ENCODE peak calls at places on chromosomes 12 and 14, in four cellular contexts. Z is naive thymus-derived CD4-positive, alpha-beta T cell; R is caudate nucleus; E is activated CD8-positive, alpha-beta memory T cell treated with anti-CD3 and anti-CD28 coated beads for 48 hours. D is an unnamed sample.

GRCh38 chr12:67276469-67276868 is 7.3 kb downstream of the CAND1 start:
- DNase-seq in Z (no peak), R (no peak), E (no peak), D (no peak)

GRCh38 chr12:115243933-115244628 is 560.1 kb upstream of the TBX3 start:
- DNase-seq in Z (no peak), R (no peak), E (no peak), D (no peak)

GRCh38 chr12:84642201-84642600 is 270.4 kb downstream of the SLC6A15 start:
- DNase-seq in Z (no peak), R (no peak), E (no peak), D (no peak)

GRCh38 chr12:114982760-114983159 is 298.8 kb upstream of the TBX3 start:
- DNase-seq in Z (no peak), R (no peak), E (no peak), D (no peak)

GRCh38 chr12:49027846-49028245 is 9.3 kb upstream of the PRKAG1 start:
- DNase-seq in Z (no peak), R (no peak), E (no peak), D (no peak)

GRCh38 chr12:6416596-6416995 is 28.2 kb upstream of the CD27 start:
- DNase-seq in Z (no peak), R (no peak), E (no peak), D (no peak)

GRCh38 chr12:15505616-15506015 is 183.3 kb downstream of the PTPRO start:
- DNase-seq in Z (no peak), R (no peak), E (no peak), D (no peak)

GRCh38 chr12:108143144-108143543 is 14.1 kb downstream of the WSCD2 start:
- DNase-seq in Z (no peak), R (no peak), E (no peak), D (no peak)

GRCh38 chr12:52390739-52391617 is 5.5 kb upstream of the KRT84 start:
- DNase-seq in Z (no peak), R (no peak), E (no peak), D (no peak)

GRCh38 chr12:18382486-18382885 is 121.2 kb downstream of the PIK3C2G start:
- DNase-seq in Z (no peak), R (no peak), E (no peak), D (no peak)

GRCh38 chr12:132194056-132194455 is 49.8 kb downstream of the NOC4L start:
- DNase-seq in Z (no peak), R (no peak), E (no peak), D (no peak)

GRCh38 chr14:70770490-70770889 is 38.8 kb downstream of the MAP3K9 start:
- DNase-seq in Z (no peak), R (no peak), E (no peak), D (no peak)

GRCh38 chr12:99450231-99450630 is 197.3 kb upstream of the GARIN6 start:
- DNase-seq in Z (no peak), R (no peak), E (no peak), D (no peak)

GRCh38 chr14:31668348-31668747 is 107.1 kb downstream of the NUBPL start:
- DNase-seq in Z (no peak), R (no peak), E (no peak), D (no peak)

GRCh38 chr12:114938487-114939210 is 254.7 kb upstream of the TBX3 start:
- DNase-seq in Z (no peak), R (peak; percentile 22), E (no peak), D (no peak)

GRCh38 chr12:101424620-101425019 is 17.0 kb upstream of the ARL1 start:
- DNase-seq in Z (no peak), R (no peak), E (no peak), D (no peak)

GRCh38 chr12:6863033-6863432 is 4.3 kb upstream of the TPI1 start:
- DNase-seq in Z (no peak), R (no peak), E (no peak), D (no peak)

GRCh38 chr12:47014474-47014873 is 64.9 kb upstream of the PCED1B start:
- DNase-seq in Z (no peak), R (no peak), E (no peak), D (no peak)

GRCh38 chr12:47088021-47088944 is 8.5 kb upstream of the AMIGO2 start:
- DNase-seq in Z (no peak), R (no peak), E (no peak), D (no peak)

GRCh38 chr12:28021704-28022103 is 49.2 kb upstream of the PTHLH start:
- DNase-seq in Z (no peak), R (no peak), E (no peak), D (no peak)

GRCh38 chr14:58662028-58662427 is 24.3 kb downstream of the DACT1 start:
- DNase-seq in Z (peak; percentile 17), R (no peak), E (no peak), D (no peak)

GRCh38 chr14:63460594-63461132 is 82.5 kb downstream of the PPP2R5E start:
- DNase-seq in Z (no peak), R (no peak), E (no peak), D (no peak)

GRCh38 chr12:16756833-16757552 is 151.0 kb upstream of the LMO3 start:
- DNase-seq in Z (no peak), R (no peak), E (no peak), D (no peak)

GRCh38 chr12:7609051-7609450 is 56.7 kb downstream of the APOBEC1 start:
- DNase-seq in Z (no peak), R (no peak), E (no peak), D (no peak)

GRCh38 chr14:73173092-73173735 is 36.9 kb downstream of the PSEN1 start:
- DNase-seq in Z (peak; percentile 4), R (no peak), E (no peak), D (peak; percentile 17)

GRCh38 chr14:81246561-81247270 is 26.0 kb upstream of the GTF2A1 start:
- DNase-seq in Z (no peak), R (no peak), E (no peak), D (no peak)

GRCh38 chr14:93105362-93105761 is 10.4 kb downstream of the ITPK1 start:
- DNase-seq in Z (no peak), R (no peak), E (no peak), D (no peak)

GRCh38 chr12:44668443-44668842 is 207.7 kb downstream of the NELL2 start:
- DNase-seq in Z (no peak), R (no peak), E (no peak), D (no peak)

GRCh38 chr14:99971929-99972747 is 93.1 kb upstream of the EVL start:
- DNase-seq in Z (peak; percentile 21), R (no peak), E (peak; percentile 12), D (peak; percentile 9)

GRCh38 chr12:7609480-7609879 is 56.2 kb downstream of the APOBEC1 start:
- DNase-seq in Z (no peak), R (no peak), E (no peak), D (no peak)

GRCh38 chr14:38770245-38770644 is 332.8 kb downstream of the SEC23A start:
- DNase-seq in Z (no peak), R (no peak), E (no peak), D (no peak)

GRCh38 chr12:47758834-47759690 is at the start of gene RAPGEF3:
- DNase-seq in Z (peak; percentile 62), R (no peak), E (peak; percentile 52), D (peak; percentile 69)

GRCh38 chr14:91987192-91987591 is 39.7 kb upstream of the FBLN5 start:
- DNase-seq in Z (no peak), R (no peak), E (no peak), D (no peak)

GRCh38 chr12:49748306-49748705 is 6.9 kb downstream of the TMBIM6 start:
- DNase-seq in Z (no peak), R (no peak), E (no peak), D (no peak)